ENCODE peak calls at places on chromosomes 4 and X, in five cellular contexts. T, Y, R, W and D are unnamed samples.

GRCh38 chrX:130280901-130281300 is 12.2 kb upstream of the ZNF280C start:
- DNase-seq in T (no peak), R (no peak), W (no peak), Y (no peak), D (no peak)

GRCh38 chr4:139890810-139891209 is 225.2 kb downstream of the MGST2 start:
- DNase-seq in Y (no peak), T (no peak), W (no peak), R (no peak), D (no peak)

GRCh38 chrX:43702079-43702524 is 46.0 kb downstream of the MAOA start:
- DNase-seq in R (no peak), W (no peak), Y (no peak), T (no peak), D (no peak)

GRCh38 chrX:45596190-45596808 is 395.6 kb upstream of the DIPK2B start:
- DNase-seq in W (no peak), Y (no peak), T (no peak), R (no peak), D (no peak)

GRCh38 chr4:130336585-130337217 is 1240.7 kb downstream of the C4orf33 start:
- DNase-seq in R (peak; percentile 30), W (no peak), T (no peak), Y (no peak), D (no peak)

GRCh38 chr4:12389604-12390003 is 960.9 kb upstream of the HS3ST1 start:
- DNase-seq in Y (no peak), R (no peak), W (no peak), T (no peak), D (no peak)

GRCh38 chr4:6271206-6271605 is 1.6 kb downstream of the WFS1 start:
- DNase-seq in Y (no peak), W (no peak), T (no peak), R (no peak), D (no peak)

GRCh38 chr4:3411676-3412075 is 30.1 kb upstream of the HGFAC start:
- DNase-seq in R (no peak), W (no peak), Y (peak; percentile 39), T (no peak), D (no peak)

GRCh38 chr4:53932784-53933183 is 131.6 kb downstream of the CHIC2 start:
- DNase-seq in R (no peak), W (no peak), T (no peak), Y (no peak), D (no peak)

GRCh38 chr4:10951306-10951705 is 266.7 kb upstream of the CLNK start:
- DNase-seq in W (no peak), T (no peak), R (no peak), Y (no peak), D (no peak)

GRCh38 chr4:151581575-151581974 is 172.6 kb downstream of the FHIP1A start:
- DNase-seq in T (no peak), R (no peak), W (no peak), Y (no peak), D (no peak)

GRCh38 chr4:13984996-13985780 is 357.7 kb upstream of the BOD1L1 start:
- DNase-seq in W (no peak), Y (no peak), R (no peak), T (no peak), D (no peak)

GRCh38 chr4:189302719-189303118 is 638.0 kb upstream of the FRG1 start:
- DNase-seq in W (no peak), R (no peak), T (no peak), Y (no peak), D (no peak)

GRCh38 chrX:25052798-25053534 is 37.2 kb upstream of the ARX start:
- DNase-seq in W (no peak), Y (no peak), T (no peak), R (no peak), D (no peak)

GRCh38 chrX:69096963-69097362 is 68.3 kb downstream of the PJA1 start:
- DNase-seq in W (no peak), T (no peak), Y (no peak), R (no peak), D (no peak)

GRCh38 chrX:3567681-3568080 is 145.8 kb downstream of the PRKX start:
- DNase-seq in W (no peak), Y (no peak), R (no peak), T (no peak), D (no peak)

GRCh38 chrX:44637282-44637681 is 94.6 kb upstream of the FUNDC1 start:
- DNase-seq in Y (no peak), R (no peak), W (no peak), T (no peak), D (no peak)

GRCh38 chr4:144787365-144788263 is 141.7 kb downstream of the HHIP start:
- DNase-seq in Y (no peak), R (peak; percentile 5), T (no peak), W (peak; percentile 12), D (peak; percentile 17)

GRCh38 chr4:159267023-159267939 is 164.4 kb downstream of the RAPGEF2 start:
- DNase-seq in Y (no peak), W (no peak), R (no peak), T (no peak), D (no peak)

GRCh38 chr4:16626945-16627344 is 271.5 kb downstream of the LDB2 start:
- DNase-seq in R (no peak), Y (peak; percentile 76), W (no peak), T (no peak), D (no peak)

GRCh38 chrX:49840679-49841078 is 11.6 kb downstream of the PAGE4 start:
- DNase-seq in R (peak; percentile 22), T (no peak), W (peak; percentile 89), Y (peak; percentile 75), D (no peak)

GRCh38 chr4:1599491-1600210 is 84.5 kb downstream of the FAM53A start:
- DNase-seq in T (no peak), R (no peak), W (no peak), Y (no peak), D (no peak)

GRCh38 chrX:103356897-103357296 is 591 bp downstream of the TCEAL9 start:
- DNase-seq in Y (no peak), R (no peak), T (no peak), W (peak; percentile 32), D (no peak)

GRCh38 chrX:85905851-85906250 is 141.5 kb downstream of the CHM start:
- DNase-seq in W (no peak), Y (no peak), T (no peak), R (no peak), D (no peak)

GRCh38 chr4:65223601-65224000 is 446.7 kb downstream of the EPHA5 start:
- DNase-seq in R (no peak), W (no peak), T (no peak), Y (no peak), D (no peak)

GRCh38 chr4:41506071-41506470 is 31.9 kb upstream of the LIMCH1 start:
- DNase-seq in T (no peak), W (no peak), Y (no peak), R (no peak), D (no peak)

GRCh38 chr4:48275247-48275646 is 5.6 kb upstream of the TEC start:
- DNase-seq in W (peak; percentile 50), R (no peak), Y (no peak), T (no peak), D (no peak)

GRCh38 chrX:45824471-45824870 is 623.8 kb upstream of the DIPK2B start:
- DNase-seq in R (no peak), W (no peak), Y (peak; percentile 49), T (no peak), D (no peak)

GRCh38 chrX:115966920-115967319 is 203.6 kb upstream of the AGTR2 start:
- DNase-seq in T (no peak), W (no peak), R (no peak), Y (no peak), D (no peak)